ENCODE peak calls at places on chromosomes 7 and 10, in seven cellular contexts. O is SK-MEL-5; Q is stimulated activated CD8-positive, alpha-beta memory T cell treated with anti-CD3 and anti-CD28 coated beads, Interleukin-2, amount 100 ng/mL, for 48 hours; G is activated CD4-positive, CD25-positive, alpha-beta regulatory T cell; T is M059J; B is astrocyte of the cerebellum; V is colonic mucosa. E is an unnamed sample.

GRCh38 chr7:8115547-8116402 is 146.2 kb downstream of the ICA1 start:
- DNase-seq in O (no peak), Q (no peak), G (no peak), T (no peak), B (no peak), V (no peak), E (no peak)

GRCh38 chr7:119545118-119545517 is 727.9 kb upstream of the KCND2 start:
- DNase-seq in O (peak), Q (no peak), G (no peak), T (peak), B (peak), V (no peak), E (no peak)

GRCh38 chr7:112400141-112400540 is 50.1 kb upstream of the IFRD1 start:
- DNase-seq in O (no peak), Q (no peak), G (no peak), T (peak), B (no peak), V (no peak), E (no peak)

GRCh38 chr7:157961731-157962457 is 625.1 kb downstream of the DNAJB6 start:
- DNase-seq in O (no peak), Q (no peak), G (no peak), T (no peak), B (no peak), V (no peak), E (no peak)

GRCh38 chr7:148515237-148515636 is 75.3 kb upstream of the C7orf33 start:
- DNase-seq in O (no peak), Q (no peak), G (no peak), T (peak), B (no peak), V (no peak), E (no peak)

GRCh38 chr10:123144697-123145541 is 3.0 kb upstream of the HMX2 start:
- DNase-seq in O (no peak), Q (no peak), G (no peak), T (no peak), B (no peak), V (no peak), E (no peak)

GRCh38 chr10:29634764-29635625 is at the start of gene SVIL:
- DNase-seq in O (no peak), Q (no peak), G (no peak), T (peak), B (no peak), V (peak), E (no peak)

GRCh38 chr7:24024276-24024675 is 259.7 kb upstream of the NPY start:
- DNase-seq in O (peak), Q (no peak), G (no peak), T (no peak), B (no peak), V (no peak), E (no peak)

GRCh38 chr10:97777148-97777547 is 5.3 kb upstream of the SFRP5 start:
- DNase-seq in O (no peak), Q (no peak), G (no peak), T (no peak), B (no peak), V (no peak), E (no peak)

GRCh38 chr7:44076101-44076895 is 6.0 kb downstream of the POLM start:
- DNase-seq in O (no peak), Q (no peak), G (no peak), T (no peak), B (no peak), V (no peak), E (no peak)

GRCh38 chr10:73965890-73966768 is 31.8 kb upstream of the VCL start:
- DNase-seq in O (peak), Q (no peak), G (no peak), T (peak), B (peak), V (peak), E (no peak)

GRCh38 chr7:68371985-68372384 is 1226.3 kb upstream of the AUTS2 start:
- DNase-seq in O (no peak), Q (no peak), G (no peak), T (no peak), B (no peak), V (no peak), E (no peak)

GRCh38 chr7:151518105-151518780 is 1.5 kb downstream of the RHEB start:
- DNase-seq in O (peak), Q (peak), G (no peak), T (peak), B (no peak), V (peak), E (no peak)

GRCh38 chr10:129971381-129972144 is 7.5 kb upstream of the EBF3 start:
- DNase-seq in O (peak), Q (peak), G (no peak), T (peak), B (no peak), V (peak), E (no peak)

GRCh38 chr7:75762350-75762917 is 9.6 kb downstream of the CCL26 start:
- DNase-seq in O (peak), Q (no peak), G (no peak), T (peak), B (no peak), V (no peak), E (no peak)

GRCh38 chr7:77457779-77458178 is 41.6 kb upstream of the GSAP start:
- DNase-seq in O (no peak), Q (no peak), G (no peak), T (no peak), B (no peak), V (no peak), E (no peak)

GRCh38 chr7:25759748-25760147 is 392.2 kb upstream of the NFE2L3 start:
- DNase-seq in O (no peak), Q (no peak), G (no peak), T (no peak), B (no peak), V (no peak), E (no peak)

GRCh38 chr7:110090113-110090820 is 1000.7 kb upstream of the LRRN3 start:
- DNase-seq in O (peak), Q (no peak), G (no peak), T (peak), B (peak), V (no peak), E (no peak)

GRCh38 chr10:29932991-29933390 is 126.4 kb downstream of the JCAD start:
- DNase-seq in O (no peak), Q (no peak), G (no peak), T (no peak), B (no peak), V (no peak), E (no peak)

GRCh38 chr10:59830601-59831259 is 75.6 kb downstream of the CCDC6 start:
- DNase-seq in O (peak), Q (no peak), G (no peak), T (peak), B (peak), V (peak), E (no peak)

GRCh38 chr10:4646546-4646945 is 179.5 kb upstream of the AKR1E2 start:
- DNase-seq in O (no peak), Q (no peak), G (no peak), T (no peak), B (no peak), V (no peak), E (no peak)

GRCh38 chr10:133418289-133418993 is 6.0 kb downstream of the SPRN start:
- DNase-seq in O (no peak), Q (no peak), G (no peak), T (no peak), B (no peak), V (no peak), E (no peak)

GRCh38 chr10:22252286-22252800 is 34.5 kb upstream of the EBLN1 start:
- DNase-seq in O (no peak), Q (peak), G (peak), T (peak), B (no peak), V (peak), E (no peak)

GRCh38 chr7:151954866-151955820 is 1.1 kb upstream of the GALNTL5 start:
- DNase-seq in O (no peak), Q (no peak), G (no peak), T (no peak), B (no peak), V (no peak), E (no peak)

GRCh38 chr10:51341216-51341615 is 266.9 kb downstream of the PRKG1 start:
- DNase-seq in O (no peak), Q (no peak), G (no peak), T (peak), B (peak), V (peak), E (no peak)

E was measured in esophagus squamous epithelium.